ENCODE peak calls at places on chromosomes 7 and 10, in nine cellular contexts. Q is RWPE1, T is adrenal gland, B is GM03348, F is SJSA1, E is cardiac muscle cell, O is testis, K is Right ventricle myocardium superior, C is posterior cingulate gyrus. G is an unnamed sample.

GRCh38 chr10:70435241-70436085 is 6.0 kb downstream of the NODAL start:
- DNase-seq in F (no peak), T (no peak), E (no peak), C (no peak), Q (no peak), K (no peak), B (no peak), O (no peak), G (no peak)

GRCh38 chr7:41219276-41219675 is 483.6 kb downstream of the INHBA start:
- DNase-seq in B (no peak), T (no peak), O (no peak), K (no peak), E (peak), F (no peak), C (no peak), Q (no peak), G (no peak)

GRCh38 chr10:18312385-18313145 is 172.3 kb downstream of the CACNB2 start:
- DNase-seq in Q (peak), F (no peak), B (peak), K (no peak), E (peak), O (peak), T (peak), C (no peak), G (no peak)

GRCh38 chr7:129949292-129950133 is 3.2 kb downstream of the UBE2H start:
- DNase-seq in E (peak), Q (peak), K (no peak), C (no peak), O (peak), F (peak), B (peak), T (peak), G (no peak)

GRCh38 chr10:32068569-32068968 is 12.3 kb upstream of the KIF5B start:
- DNase-seq in O (no peak), B (no peak), K (peak), F (no peak), C (no peak), E (no peak), T (no peak), Q (no peak), G (no peak)

GRCh38 chr10:91690412-91690811 is 57.5 kb upstream of the PPP1R3C start:
- DNase-seq in Q (no peak), E (no peak), B (no peak), K (no peak), O (no peak), T (no peak), F (no peak), C (no peak), G (no peak)

GRCh38 chr10:91220954-91221696 is 662 bp downstream of the PCGF5 start:
- DNase-seq in B (peak), F (no peak), T (no peak), K (peak), C (no peak), O (peak), Q (peak), E (peak), G (peak)

GRCh38 chr10:90887555-90887954 is 15.8 kb downstream of the RPP30 start:
- DNase-seq in B (no peak), C (no peak), F (no peak), O (no peak), Q (no peak), T (no peak), K (no peak), E (no peak), G (no peak)

GRCh38 chr10:77160679-77161078 is 476.9 kb downstream of the KCNMA1 start:
- DNase-seq in K (no peak), B (peak), F (no peak), C (no peak), Q (peak), O (no peak), E (peak), T (no peak), G (no peak)